ENCODE peak calls at places on chromosomes 2 and 18, in five cellular contexts. E is NCI-H69; X is stimulated activated CD4-positive, alpha-beta T cell treated with anti-CD3 and anti-CD28 coated beads, Interleukin-1b, Interleukin-23, amount 100 ng/mL, for 4 hours; O is colonic mucosa; A is adrenal gland. Z is an unnamed sample.

GRCh38 chr2:71306762-71307161 is 24.8 kb upstream of the ZNF638 start:
- DNase-seq in O (no peak), E (no peak), X (no peak), A (no peak), Z (peak)

GRCh38 chr2:82790277-82791021 is 1668.6 kb downstream of the SUCLG1 start:
- DNase-seq in X (no peak), A (no peak), O (no peak), E (no peak), Z (peak)

GRCh38 chr2:241499146-241499965 is 9.0 kb downstream of the STK25 start:
- DNase-seq in O (no peak), A (no peak), E (peak), X (no peak), Z (peak)

GRCh38 chr18:42030586-42031182 is 75.7 kb downstream of the PIK3C3 start:
- DNase-seq in E (peak), O (no peak), A (no peak), X (no peak), Z (peak)

GRCh38 chr18:60413944-60414547 is 41.5 kb upstream of the MC4R start:
- DNase-seq in A (no peak), E (peak), X (no peak), O (no peak), Z (no peak)

GRCh38 chr2:219058541-219059374 is 2.0 kb downstream of the IHH start:
- DNase-seq in E (no peak), A (peak), O (peak), X (no peak), Z (no peak)

GRCh38 chr18:70139138-70139537 is 66.3 kb downstream of the RTTN start:
- DNase-seq in E (no peak), O (no peak), X (no peak), A (no peak), Z (no peak)

GRCh38 chr2:238585836-238586821 is 159.4 kb downstream of the ASB1 start:
- DNase-seq in O (no peak), A (no peak), E (no peak), X (no peak), Z (peak)

GRCh38 chr18:72128649-72129048 is 415.5 kb downstream of the CBLN2 start:
- DNase-seq in E (no peak), X (no peak), A (no peak), O (no peak), Z (no peak)

GRCh38 chr2:197514754-197515153 is 1.1 kb upstream of the MOB4 start:
- DNase-seq in X (no peak), O (no peak), A (no peak), E (peak), Z (no peak)

GRCh38 chr2:231348173-231348572 is 47.3 kb upstream of the B3GNT7 start:
- DNase-seq in E (no peak), X (no peak), A (no peak), O (no peak), Z (no peak)

GRCh38 chr2:167212054-167212648 is 323.9 kb downstream of the XIRP2 start:
- DNase-seq in A (peak), O (peak), X (no peak), E (peak), Z (peak)

GRCh38 chr2:117308861-117309770 is 505.4 kb upstream of the DDX18 start:
- DNase-seq in A (no peak), E (no peak), X (no peak), O (no peak), Z (no peak)

GRCh38 chr2:59658906-59659305 is 894.5 kb downstream of the BCL11A start:
- DNase-seq in E (peak), O (no peak), X (no peak), A (no peak), Z (no peak)

GRCh38 chr2:144320491-144320890 is 199.4 kb downstream of the ZEB2 start:
- DNase-seq in O (no peak), X (peak), E (no peak), A (peak), Z (peak)

GRCh38 chr2:71779306-71779855 is 326.0 kb downstream of the DYSF start:
- DNase-seq in X (no peak), A (no peak), E (no peak), O (no peak), Z (peak)

GRCh38 chr2:62114564-62114963 is 81.4 kb upstream of the B3GNT2 start:
- DNase-seq in A (no peak), X (no peak), E (peak), O (no peak), Z (no peak)

GRCh38 chr2:15009681-15010080 is 377.2 kb downstream of the LRATD1 start:
- DNase-seq in A (no peak), X (no peak), E (no peak), O (no peak), Z (no peak)

GRCh38 chr2:11692966-11693521 is 23.0 kb upstream of the NTSR2 start:
- DNase-seq in A (peak), E (peak), X (peak), O (peak), Z (peak)

GRCh38 chr2:143078106-143078505 is 51.1 kb upstream of the ARHGAP15 start:
- DNase-seq in X (no peak), E (no peak), O (no peak), A (no peak), Z (no peak)

GRCh38 chr2:85390941-85391669 is 19.1 kb downstream of the CAPG start:
- DNase-seq in O (peak), E (peak), X (peak), A (peak), Z (peak)

GRCh38 chr2:38734299-38735058 is 16.7 kb downstream of the SRSF7 start:
- DNase-seq in E (no peak), O (no peak), X (no peak), A (no peak), Z (no peak)

GRCh38 chr2:218963597-218963996 is 4.1 kb downstream of the CDK5R2 start:
- DNase-seq in X (no peak), E (peak), A (no peak), O (no peak), Z (no peak)

GRCh38 chr2:236215196-236215595 is 47.0 kb upstream of the GBX2 start:
- DNase-seq in A (no peak), X (no peak), O (no peak), E (no peak), Z (no peak)

GRCh38 chr2:236163483-236164200 is 4.5 kb downstream of the GBX2 start:
- DNase-seq in A (no peak), E (no peak), X (no peak), O (no peak), Z (no peak)

GRCh38 chr2:205650450-205650849 is 31.9 kb upstream of the NRP2 start:
- DNase-seq in X (no peak), A (peak), O (no peak), E (peak), Z (peak)

Z was measured in astrocyte of the spinal cord.